ENCODE peak calls at places on chromosome 10, in eight cellular contexts. T is thoracic aorta, Z is lower lobe of right lung, W is BJ, G is pancreas, O is stomach, Q is tibial artery, D is PC-9. E is an unnamed sample.
A peak's percentile ranks its signal among the peaks of the same experiment; 100 is the strongest.

GRCh38 chr10:119630300-119630699 is 20.9 kb upstream of the BAG3 start:
- DNase-seq in D (no peak), Z (no peak), Q (no peak), O (no peak), W (no peak), T (no peak), G (peak; percentile 36), E (no peak)

GRCh38 chr10:51523440-51523839 is 176.0 kb downstream of the CSTF2T start:
- DNase-seq in G (no peak), W (no peak), D (no peak), Q (no peak), T (no peak), Z (no peak), O (no peak), E (no peak)

GRCh38 chr10:4344544-4344994 is 481.4 kb upstream of the AKR1E2 start:
- DNase-seq in G (peak; percentile 27), D (peak; percentile 97), Q (peak; percentile 90), Z (peak; percentile 68), T (peak; percentile 64), O (no peak), W (peak; percentile 100), E (peak; percentile 100)

GRCh38 chr10:69968830-69969229 is 83.8 kb upstream of the MACROH2A2 start:
- DNase-seq in Q (no peak), T (no peak), Z (no peak), W (no peak), G (no peak), O (peak; percentile 18), D (no peak), E (no peak)

GRCh38 chr10:45373783-45374450 is at the start of gene ALOX5:
- DNase-seq in W (no peak), Q (peak; percentile 77), Z (peak; percentile 91), D (peak; percentile 52), T (no peak), O (peak; percentile 80), G (peak; percentile 92), E (no peak)

GRCh38 chr10:103067484-103067883 is 125.6 kb downstream of the NT5C2 start:
- DNase-seq in D (no peak), O (no peak), W (no peak), Z (no peak), T (no peak), Q (no peak), G (no peak), E (no peak)

GRCh38 chr10:129863231-129863663 is 100.8 kb downstream of the EBF3 start:
- DNase-seq in O (no peak), G (no peak), D (no peak), Z (no peak), W (no peak), Q (no peak), T (no peak), E (no peak)

GRCh38 chr10:125084191-125085186 is 75.9 kb downstream of the CTBP2 start:
- DNase-seq in Q (peak; percentile 95), O (peak; percentile 89), T (peak; percentile 57), Z (no peak), W (peak; percentile 70), G (peak; percentile 94), D (peak; percentile 58), E (peak; percentile 94)

DNA sequence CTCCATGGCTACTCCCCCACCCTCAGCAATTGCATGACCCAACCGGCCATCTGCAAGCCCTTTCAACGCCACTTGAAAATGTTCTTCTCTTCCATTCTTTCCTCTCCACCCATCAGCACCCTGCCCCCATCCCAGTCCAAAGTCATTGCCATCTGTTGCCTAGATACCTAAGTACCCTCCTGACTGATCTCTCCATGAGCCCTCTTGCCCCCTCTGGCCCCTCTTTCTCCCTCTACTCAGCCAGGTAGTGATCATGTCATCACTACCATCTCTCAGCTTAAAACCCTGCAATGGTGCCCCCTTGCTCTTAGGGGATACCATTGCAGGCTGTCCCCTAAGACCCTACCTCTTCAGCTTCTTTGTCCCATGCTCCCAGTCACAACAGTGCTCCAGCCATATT is 30.5 kb upstream of the BTRC start:
- DNase-seq in Q (no peak), G (no peak), W (no peak), T (no peak), O (no peak), D (no peak), Z (no peak), E (no peak)
- TF ChIP-seq CTCF in Q (no peak), G (no peak), W (no peak), T (no peak), O (no peak), D (no peak), Z (no peak), E (no peak)

GRCh38 chr10:123681285-123681684 is 15.1 kb downstream of the GPR26 start:
- DNase-seq in D (no peak), T (no peak), Q (no peak), Z (no peak), W (no peak), O (no peak), G (no peak), E (no peak)
- H3K27me3 ChIP-seq in D (peaks cover 39% of the 10 kb centered on the region), T (no peaks in the 10 kb centered on the region), Q (no peaks in the 10 kb centered on the region), Z (peaks cover 3% of the 10 kb centered on the region), W (no peaks in the 10 kb centered on the region), O (no peaks in the 10 kb centered on the region), G (no peaks in the 10 kb centered on the region), E (no peaks in the 10 kb centered on the region)

GRCh38 chr10:99682032-99682431 is 22.7 kb downstream of the ENTPD7 start:
- DNase-seq in Z (no peak), O (no peak), W (no peak), G (no peak), Q (no peak), D (peak; percentile 82), T (no peak), E (no peak)

GRCh38 chr10:99681553-99681952 is 22.2 kb downstream of the ENTPD7 start:
- DNase-seq in G (no peak), Z (no peak), Q (no peak), D (peak; percentile 77), T (no peak), O (no peak), W (no peak), E (peak; percentile 28)

GRCh38 chr10:99685232-99686041 is 26.1 kb downstream of the ENTPD7 start:
- DNase-seq in W (no peak), O (no peak), Q (no peak), T (no peak), G (no peak), D (no peak), Z (no peak), E (no peak)

GRCh38 chr10:99678921-99679320 is 19.6 kb downstream of the ENTPD7 start:
- DNase-seq in Z (no peak), T (no peak), Q (no peak), W (no peak), G (no peak), O (no peak), D (no peak), E (no peak)

DNA sequence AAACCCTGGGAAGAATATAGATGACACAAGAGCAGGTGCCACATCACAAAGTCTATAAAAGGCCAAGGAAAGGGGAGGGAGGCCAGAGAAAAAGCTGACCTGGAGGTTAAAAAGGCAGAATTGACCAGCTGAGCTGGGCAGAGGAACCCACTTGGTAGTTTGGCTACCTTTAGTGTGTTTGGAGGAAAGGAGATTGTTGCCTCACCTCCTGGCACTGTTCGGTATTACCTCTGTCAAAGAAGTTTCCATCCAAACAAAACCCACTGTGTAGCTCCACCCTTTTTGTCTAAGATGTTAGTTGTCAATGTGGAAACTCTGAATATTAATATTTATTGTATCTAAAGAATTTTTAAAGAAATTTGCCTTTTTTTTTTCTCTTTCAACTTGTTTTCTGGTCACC is 23.4 kb downstream of the ENTPD7 start:
- DNase-seq in T (no peak), Q (no peak), O (no peak), W (no peak), D (no peak), G (peak; percentile 34), Z (no peak), E (no peak)
- TF ChIP-seq CTCF in T (no peak), Q (no peak), O (no peak), W (no peak), D (no peak), G (peak; percentile 25), Z (no peak), E (peak; percentile 39)

DNA sequence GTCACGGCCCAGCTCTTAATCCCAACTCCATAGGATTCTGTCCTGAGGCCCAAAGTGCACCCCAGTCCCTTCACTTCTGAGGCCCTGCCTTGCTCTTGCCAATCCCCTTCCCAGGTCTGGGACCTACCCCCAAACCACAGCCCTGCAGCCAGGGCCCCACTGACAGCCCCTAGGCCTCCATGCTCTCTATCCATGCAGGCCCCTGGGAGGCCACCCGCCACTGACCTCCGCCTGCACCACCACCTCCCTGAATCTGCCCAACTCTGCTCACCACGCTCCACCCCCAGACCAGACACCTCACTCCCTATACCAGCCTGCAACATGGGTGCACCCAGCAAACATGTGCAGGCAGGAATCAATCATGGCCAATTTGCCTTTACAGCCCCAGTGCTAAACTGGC is 10.2 kb downstream of the SLIT1 start:
- DNase-seq in Z (no peak), T (no peak), G (no peak), W (no peak), D (no peak), Q (peak; percentile 33), O (no peak), E (no peak)
- H3K27me3 ChIP-seq in Z (peaks cover 40% of the 10 kb centered on the region), T (peaks cover 10% of the 10 kb centered on the region), G (no peaks in the 10 kb centered on the region), W (peaks cover 18% of the 10 kb centered on the region), D (peaks cover 41% of the 10 kb centered on the region), Q (no peaks in the 10 kb centered on the region), O (no peaks in the 10 kb centered on the region), E (peaks cover 15% of the 10 kb centered on the region)

DNA sequence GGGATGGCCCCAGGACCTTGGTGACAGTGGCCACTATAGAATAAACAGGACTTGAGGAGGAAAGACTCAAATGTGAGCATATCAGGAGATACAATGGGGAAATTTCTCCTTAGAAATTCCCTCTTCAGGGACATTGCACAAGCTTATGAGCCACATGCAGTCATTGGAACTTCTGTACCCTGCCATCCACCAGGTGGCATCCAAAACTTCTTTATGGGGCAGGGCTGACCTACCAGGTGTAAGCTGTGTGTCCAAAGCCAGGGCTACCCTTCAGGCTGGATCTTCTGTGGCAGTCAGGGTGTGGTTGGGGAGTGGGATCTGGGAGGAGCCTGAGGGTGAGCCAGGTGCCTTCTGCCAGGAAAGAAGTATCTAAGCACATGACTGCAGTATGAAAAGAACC is 36.6 kb upstream of the LRRC18 start:
- DNase-seq in Z (no peak), W (no peak), Q (peak; percentile 56), G (no peak), O (no peak), T (no peak), D (no peak), E (no peak)
- TF ChIP-seq CTCF in Z (peak; percentile 26), W (peak; percentile 22), Q (peak; percentile 16), G (no peak), O (no peak), T (peak; percentile 18), D (peak; percentile 56), E (peak; percentile 54)

DNA sequence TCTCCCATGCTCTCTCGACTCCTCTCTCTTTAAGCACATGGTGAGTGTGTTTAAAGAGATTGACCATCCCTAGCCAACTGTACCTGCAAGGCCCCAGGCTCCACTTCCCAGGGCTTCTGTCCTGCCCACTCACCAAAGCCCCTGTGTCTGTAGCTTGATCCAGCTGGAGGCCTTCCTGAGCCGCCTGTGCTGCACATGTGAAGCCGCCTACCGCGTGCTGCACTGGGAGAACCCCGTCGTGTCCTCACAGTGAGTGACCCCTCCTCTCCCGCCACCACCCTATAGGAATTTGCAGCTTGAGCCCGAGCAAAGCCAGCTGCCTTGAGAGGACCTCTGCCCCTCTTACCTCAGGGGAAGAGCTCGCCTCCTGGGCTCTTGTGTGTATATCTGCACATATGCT is 11.2 kb downstream of the ZFYVE27 start:
- DNase-seq in D (no peak), W (no peak), Q (no peak), Z (no peak), O (no peak), T (no peak), G (no peak), E (no peak)
- H3K27me3 ChIP-seq in D (no peaks in the 10 kb centered on the region), W (no peaks in the 10 kb centered on the region), Q (no peaks in the 10 kb centered on the region), Z (no peaks in the 10 kb centered on the region), O (no peaks in the 10 kb centered on the region), T (no peaks in the 10 kb centered on the region), G (no peaks in the 10 kb centered on the region), E (no peaks in the 10 kb centered on the region)